ENCODE peak calls at places on chromosomes 12 and 14, in ten cellular contexts. L is pancreas, E is heart left ventricle, H is natural killer cell, K is body of pancreas, Q is foreskin keratinocyte, I is IMR-90, C is A549, S is Right ventricle myocardium inferior, Y is left ventricle myocardium superior. U is an unnamed sample.

GRCh38 chr12:94207467-94208432 is 59.4 kb downstream of the PLXNC1 start:
- ATAC-seq in I (no peak), S (peak), H (peak), E (peak), L (peak), Q (no peak), K (no peak), C (no peak), Y (peak), U (no peak)

GRCh38 chr12:101648195-101648594 is 49.2 kb upstream of the CHPT1 start:
- ATAC-seq in K (no peak), S (no peak), Q (no peak), Y (no peak), E (no peak), C (no peak), H (no peak), L (no peak), I (no peak), U (no peak)

GRCh38 chr12:95701722-95702418 is 88.7 kb downstream of the NTN4 start:
- ATAC-seq in L (peak), C (no peak), H (no peak), I (no peak), E (no peak), Q (peak), K (no peak), Y (no peak), S (no peak), U (no peak)

GRCh38 chr12:4082809-4083447 is 190.6 kb upstream of the CCND2 start:
- ATAC-seq in Y (no peak), Q (no peak), E (no peak), K (no peak), H (no peak), S (no peak), C (no peak), I (no peak), L (no peak), U (no peak)

GRCh38 chr14:99699071-99699760 is 15.1 kb downstream of the CYP46A1 start:
- ATAC-seq in C (no peak), L (no peak), I (no peak), E (no peak), S (no peak), H (no peak), Y (no peak), Q (no peak), K (no peak), U (no peak)

GRCh38 chr12:66241061-66242043 is 52.3 kb downstream of the IRAK3 start:
- ATAC-seq in K (no peak), E (no peak), H (no peak), L (peak), Q (no peak), S (no peak), C (peak), Y (no peak), I (peak), U (no peak)

GRCh38 chr12:123232472-123232806 is 502 bp downstream of the MPHOSPH9 start:
- ATAC-seq in Y (peak), K (no peak), H (no peak), Q (peak), L (peak), C (peak), S (peak), I (peak), E (peak), U (peak)

GRCh38 chr12:104219908-104220404 is 4.4 kb downstream of the TXNRD1 start:
- ATAC-seq in Y (peak), S (peak), C (peak), L (peak), K (peak), I (peak), E (peak), Q (peak), H (no peak), U (peak)

GRCh38 chr12:14384783-14385638 is 19.5 kb downstream of the ATF7IP start:
- ATAC-seq in K (peak), H (peak), S (peak), L (peak), I (peak), Y (peak), Q (peak), E (peak), C (peak), U (peak)

GRCh38 chr12:120316798-120317257 is 10.8 kb downstream of the PLA2G1B start:
- ATAC-seq in Y (peak), I (no peak), Q (no peak), E (no peak), H (no peak), L (peak), S (no peak), K (peak), C (peak), U (peak)

GRCh38 chr12:66043035-66043434 is 87.5 kb downstream of the LLPH start:
- ATAC-seq in K (no peak), E (no peak), C (no peak), I (no peak), L (no peak), S (no peak), H (no peak), Q (no peak), Y (no peak), U (no peak)

GRCh38 chr14:64464695-64465094 is 604 bp upstream of the AKAP5 start:
- ATAC-seq in H (no peak), L (peak), Q (no peak), S (no peak), K (peak), Y (no peak), E (no peak), I (no peak), C (peak), U (no peak)

GRCh38 chr14:105076296-105076804 is 11.1 kb upstream of the GPR132 start:
- ATAC-seq in H (no peak), K (peak), L (no peak), S (no peak), Y (no peak), C (peak), Q (no peak), I (no peak), E (no peak), U (peak)

GRCh38 chr14:103111297-103111981 is 11.8 kb upstream of the TNFAIP2 start:
- ATAC-seq in H (no peak), S (no peak), K (peak), Q (no peak), Y (no peak), I (no peak), C (peak), E (no peak), L (peak), U (peak)

GRCh38 chr12:47801904-47802246 is 17.8 kb downstream of the HDAC7 start:
- ATAC-seq in Y (no peak), L (no peak), E (no peak), K (peak), S (no peak), I (no peak), Q (no peak), H (no peak), C (peak), U (peak)

GRCh38 chr14:68377459-68377858 is 415.4 kb downstream of the ZFP36L1 start:
- ATAC-seq in H (peak), E (peak), K (peak), Q (no peak), Y (peak), C (no peak), S (peak), I (peak), L (peak), U (no peak)

GRCh38 chr14:62914873-62915272 is 130.4 kb downstream of the KCNH5 start:
- ATAC-seq in K (no peak), C (no peak), I (no peak), L (no peak), E (no peak), Y (no peak), S (no peak), Q (no peak), H (no peak), U (no peak)

GRCh38 chr12:98403936-98404335 is 111.5 kb upstream of the TMPO start:
- ATAC-seq in L (no peak), Q (no peak), H (no peak), S (no peak), C (no peak), Y (peak), I (no peak), E (peak), K (no peak), U (no peak)

GRCh38 chr14:50955373-50956043 is 11.2 kb upstream of the PYGL start:
- ATAC-seq in L (peak), E (peak), Y (peak), Q (peak), H (no peak), K (peak), I (peak), C (peak), S (no peak), U (peak)

GRCh38 chr14:23128969-23129758 is 10.1 kb upstream of the CEBPE start:
- ATAC-seq in Q (no peak), H (no peak), Y (no peak), K (no peak), I (no peak), E (no peak), L (no peak), C (no peak), S (no peak), U (no peak)

GRCh38 chr12:104137175-104137901 is 672 bp downstream of the NFYB start:
- ATAC-seq in L (peak), C (peak), E (peak), S (peak), I (peak), Y (peak), K (peak), Q (peak), H (peak), U (peak)

GRCh38 chr14:60956202-60956601 is 24.7 kb downstream of the TRMT5 start:
- ATAC-seq in H (no peak), K (no peak), Y (no peak), S (no peak), Q (no peak), L (no peak), C (no peak), I (no peak), E (no peak), U (no peak)

GRCh38 chr14:93788557-93789365 is 476 bp upstream of the PRIMA1 start:
- ATAC-seq in S (peak), C (peak), I (peak), Q (peak), Y (peak), H (no peak), K (peak), L (peak), E (peak), U (peak)

GRCh38 chr14:103521438-103521961 is 1.1 kb downstream of the CKB start:
- ATAC-seq in K (peak), L (peak), Y (peak), S (peak), H (peak), E (peak), C (no peak), Q (no peak), I (peak), U (no peak)

GRCh38 chr12:100251917-100252316 is 15.0 kb downstream of the DEPDC4 start:
- ATAC-seq in L (peak), Q (no peak), H (no peak), K (peak), I (no peak), C (peak), S (no peak), E (no peak), Y (no peak), U (no peak)

GRCh38 chr12:15088115-15088514 is 115.3 kb downstream of the PDE6H start:
- ATAC-seq in C (no peak), S (no peak), Q (no peak), I (no peak), L (no peak), E (no peak), H (no peak), K (no peak), Y (no peak), U (no peak)

GRCh38 chr12:3137268-3137761 is 60.1 kb downstream of the TSPAN9 start:
- ATAC-seq in S (peak), Q (peak), I (peak), E (peak), H (no peak), L (peak), C (peak), K (no peak), Y (peak), U (peak)

U was measured in SK-N-SH treated with all-trans-retinoic acid at 6 μM for 48 hours.